ENCODE peak calls at places on chromosomes 3 and 15, in six cellular contexts. J is activated CD4-positive, alpha-beta T cell treated with anti-CD3 and anti-CD28 coated beads for 24 hours; E is foreskin fibroblast; C is stimulated activated CD4-positive, alpha-beta T cell treated with anti-CD3 and anti-CD28 coated beads, Interleukin-15, amount 100 ng/mL, for 1 hour; M is activated effector memory CD4-positive, alpha-beta T cell treated with Interleukin-2 at 50 U/mL for 16 hours; P is choroid plexus epithelial cell. H is an unnamed sample.

GRCh38 chr15:99447497-99448371 is 118.0 kb upstream of the MEF2A start:
- DNase-seq in J (no peak), E (no peak), C (no peak), M (no peak), P (peak), H (peak)

GRCh38 chr3:15460891-15461524 is 33.6 kb downstream of the EAF1 start:
- DNase-seq in J (no peak), E (no peak), C (no peak), M (peak), P (no peak), H (no peak)

GRCh38 chr15:52103217-52104207 is 9.1 kb downstream of the BCL2L10 start:
- DNase-seq in J (no peak), E (peak), C (no peak), M (no peak), P (peak), H (no peak)

GRCh38 chr3:142785996-142786395 is 62.2 kb downstream of the TRPC1 start:
- DNase-seq in J (no peak), E (no peak), C (no peak), M (no peak), P (no peak), H (no peak)

GRCh38 chr3:21515417-21515816 is 235.6 kb downstream of the ZNF385D start:
- DNase-seq in J (no peak), E (no peak), C (no peak), M (no peak), P (no peak), H (no peak)

GRCh38 chr3:25558106-25558505 is 106.6 kb downstream of the TOP2B start:
- DNase-seq in J (no peak), E (no peak), C (no peak), M (no peak), P (peak), H (no peak)

GRCh38 chr15:71055461-71055860 is 59.8 kb upstream of the THSD4 start:
- DNase-seq in J (no peak), E (no peak), C (no peak), M (no peak), P (peak), H (no peak)

GRCh38 chr3:138157743-138158142 is 17.0 kb downstream of the DBR1 start:
- DNase-seq in J (no peak), E (no peak), C (no peak), M (no peak), P (no peak), H (no peak)

GRCh38 chr3:9552252-9552999 is 1.2 kb downstream of the LHFPL4 start:
- DNase-seq in J (peak), E (peak), C (no peak), M (no peak), P (peak), H (peak)

GRCh38 chr3:149511040-149511626 is 36.6 kb downstream of the TM4SF4 start:
- DNase-seq in J (no peak), E (no peak), C (no peak), M (no peak), P (no peak), H (no peak)

GRCh38 chr15:89492111-89492641 is 4.2 kb downstream of the RHCG start:
- DNase-seq in J (no peak), E (no peak), C (no peak), M (no peak), P (peak), H (no peak)

GRCh38 chr3:143808999-143809700 is 39.1 kb downstream of the SLC9A9 start:
- DNase-seq in J (no peak), E (no peak), C (no peak), M (no peak), P (peak), H (no peak)

GRCh38 chr3:71369733-71370391 is 213.7 kb downstream of the FOXP1 start:
- DNase-seq in J (no peak), E (peak), C (no peak), M (no peak), P (peak), H (no peak)

GRCh38 chr3:46380471-46381215 is 9.9 kb downstream of the CCR5 start:
- DNase-seq in J (no peak), E (no peak), C (no peak), M (no peak), P (peak), H (no peak)

GRCh38 chr15:32743411-32744145 is 25.8 kb downstream of the GREM1 start:
- DNase-seq in J (no peak), E (no peak), C (no peak), M (no peak), P (peak), H (no peak)

GRCh38 chr3:192816274-192816853 is 89.0 kb upstream of the FGF12 start:
- DNase-seq in J (no peak), E (peak), C (no peak), M (no peak), P (peak), H (no peak)

GRCh38 chr15:93882133-93882532 is 349.2 kb upstream of the MCTP2 start:
- DNase-seq in J (no peak), E (no peak), C (no peak), M (no peak), P (no peak), H (no peak)

GRCh38 chr3:123148772-123149171 is 53.0 kb upstream of the SEC22A start:
- DNase-seq in J (no peak), E (no peak), C (no peak), M (no peak), P (no peak), H (no peak)

GRCh38 chr3:180278583-180279188 is 241.9 kb upstream of the PEX5L start:
- DNase-seq in J (no peak), E (no peak), C (no peak), M (no peak), P (no peak), H (no peak)

GRCh38 chr3:45509038-45509767 is 85.3 kb upstream of the LIMD1 start:
- DNase-seq in J (peak), E (peak), C (no peak), M (no peak), P (peak), H (peak)

GRCh38 chr15:62972814-62973213 is 69.7 kb upstream of the TPM1 start:
- DNase-seq in J (no peak), E (peak), C (no peak), M (no peak), P (peak), H (no peak)

GRCh38 chr15:82999426-82999825 is 12.0 kb downstream of the C15orf40 start:
- DNase-seq in J (no peak), E (no peak), C (no peak), M (no peak), P (no peak), H (peak)

GRCh38 chr3:187130346-187131066 is 8.8 kb downstream of the RPL39L start:
- DNase-seq in J (no peak), E (peak), C (no peak), M (no peak), P (peak), H (no peak)

GRCh38 chr15:84949845-84950569 is 31.6 kb upstream of the PDE8A start:
- DNase-seq in J (no peak), E (no peak), C (no peak), M (no peak), P (no peak), H (no peak)

GRCh38 chr15:31276596-31277298 is 49.9 kb upstream of the KLF13 start:
- DNase-seq in J (no peak), E (no peak), C (no peak), M (no peak), P (no peak), H (peak)

GRCh38 chr3:119290613-119291012 is 3.6 kb upstream of the ARHGAP31 start:
- DNase-seq in J (no peak), E (no peak), C (no peak), M (no peak), P (no peak), H (no peak)

GRCh38 chr3:52456169-52456799 is 880 bp downstream of the NISCH start:
- DNase-seq in J (no peak), E (peak), C (no peak), M (no peak), P (peak), H (no peak)

GRCh38 chr3:10516835-10517465 is 11.6 kb upstream of the ATP2B2 start:
- DNase-seq in J (no peak), E (no peak), C (no peak), M (no peak), P (no peak), H (no peak)

GRCh38 chr3:109731639-109732473 is 394.5 kb upstream of the DPPA4 start:
- DNase-seq in J (peak), E (peak), C (peak), M (no peak), P (peak), H (no peak)

GRCh38 chr3:153145454-153145853 is 16.6 kb upstream of the RAP2B start:
- DNase-seq in J (no peak), E (no peak), C (no peak), M (no peak), P (no peak), H (no peak)

GRCh38 chr3:40120816-40121215 is 188.7 kb upstream of the EIF1B start:
- DNase-seq in J (no peak), E (peak), C (no peak), M (no peak), P (peak), H (no peak)